ENCODE peak calls at places on chromosome 11, in five cellular contexts. Q, Y, G, W and D are unnamed samples.

GRCh38 chr11:14644396-14645246 is 1.0 kb downstream of the PDE3B start:
- DNase-seq in Q (peak), Y (peak), G (no peak), W (peak), D (peak)

GRCh38 chr11:1228183-1228821 is 5.4 kb downstream of the MUC5B start:
- DNase-seq in Q (peak), Y (peak), G (no peak), W (no peak), D (no peak)

GRCh38 chr11:13110929-13111812 is 102.1 kb downstream of the RASSF10 start:
- DNase-seq in Q (peak), Y (peak), G (no peak), W (no peak), D (no peak)

GRCh38 chr11:121613724-121614123 is 161.0 kb upstream of the SORL1-AS1 start:
- DNase-seq in Q (no peak), Y (no peak), G (no peak), W (no peak), D (no peak)

GRCh38 chr11:107651672-107652071 is 60.2 kb downstream of the SLN start:
- DNase-seq in Q (no peak), Y (no peak), G (no peak), W (no peak), D (peak)

GRCh38 chr11:27427183-27427980 is 45.2 kb downstream of the LGR4 start:
- DNase-seq in Q (no peak), Y (no peak), G (no peak), W (no peak), D (no peak)

GRCh38 chr11:1372660-1373059 is 17.1 kb upstream of the BRSK2 start:
- DNase-seq in Q (no peak), Y (no peak), G (no peak), W (peak), D (no peak)

GRCh38 chr11:68312117-68312779 is at the start of gene LRP5:
- DNase-seq in Q (peak), Y (peak), G (no peak), W (no peak), D (no peak)

GRCh38 chr11:11472096-11472495 is 119.0 kb upstream of the CSNK2A3 start:
- DNase-seq in Q (no peak), Y (no peak), G (no peak), W (no peak), D (no peak)

GRCh38 chr11:117950320-117950719 is 21.1 kb upstream of the TMPRSS13 start:
- DNase-seq in Q (no peak), Y (peak), G (no peak), W (no peak), D (no peak)

GRCh38 chr11:46382644-46383403 is 1.4 kb downstream of the MDK start:
- DNase-seq in Q (peak), Y (peak), G (no peak), W (peak), D (no peak)

GRCh38 chr11:24234822-24235508 is 261.9 kb upstream of the LUZP2 start:
- DNase-seq in Q (no peak), Y (no peak), G (no peak), W (no peak), D (no peak)

GRCh38 chr11:74685905-74686304 is 45.3 kb downstream of the CHRDL2 start:
- DNase-seq in Q (no peak), Y (no peak), G (no peak), W (no peak), D (no peak)

GRCh38 chr11:76194872-76195668 is 11.2 kb downstream of the WNT11 start:
- DNase-seq in Q (no peak), Y (no peak), G (no peak), W (no peak), D (no peak)

GRCh38 chr11:16604784-16605439 is 133.5 kb upstream of the C11orf58 start:
- DNase-seq in Q (peak), Y (peak), G (no peak), W (no peak), D (no peak)

GRCh38 chr11:7871056-7871455 is 60.0 kb downstream of the OR10A6 start:
- DNase-seq in Q (no peak), Y (no peak), G (no peak), W (no peak), D (no peak)

GRCh38 chr11:23570828-23571227 is 710.6 kb upstream of the CCDC179 start:
- DNase-seq in Q (no peak), Y (no peak), G (no peak), W (no peak), D (no peak)

GRCh38 chr11:125071831-125072209 is 8.7 kb downstream of the SLC37A2 start:
- DNase-seq in Q (peak), Y (no peak), G (no peak), W (no peak), D (no peak)

GRCh38 chr11:75324189-75324588 is 27.3 kb downstream of the ARRB1 start:
- DNase-seq in Q (no peak), Y (no peak), G (no peak), W (no peak), D (no peak)

DNA sequence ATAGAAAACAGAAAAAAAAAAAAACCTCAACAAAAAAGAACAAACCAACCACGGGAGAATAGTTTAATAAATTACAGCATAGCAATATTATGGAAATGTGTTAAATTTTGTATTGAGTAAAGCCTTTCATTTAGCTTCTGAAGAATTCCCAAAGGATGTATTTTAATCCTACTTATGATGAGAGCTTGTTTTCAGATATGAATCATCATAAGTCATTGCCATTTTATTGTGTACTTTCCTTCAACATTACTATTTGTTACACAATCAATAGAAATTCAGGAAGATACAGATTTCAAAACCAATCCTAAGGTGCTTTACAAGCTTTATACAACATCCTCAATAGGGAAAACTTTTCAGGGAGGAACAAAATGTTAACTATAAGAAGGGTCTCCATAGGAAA is 200.6 kb upstream of the CTSC start:
- DNase-seq in Q (no peak), Y (no peak), G (no peak), W (no peak), D (no peak)
- TF ChIP-seq ZBTB33 in Q (no peak), Y (no peak), G (no peak), W (no peak), D (no peak)

DNA sequence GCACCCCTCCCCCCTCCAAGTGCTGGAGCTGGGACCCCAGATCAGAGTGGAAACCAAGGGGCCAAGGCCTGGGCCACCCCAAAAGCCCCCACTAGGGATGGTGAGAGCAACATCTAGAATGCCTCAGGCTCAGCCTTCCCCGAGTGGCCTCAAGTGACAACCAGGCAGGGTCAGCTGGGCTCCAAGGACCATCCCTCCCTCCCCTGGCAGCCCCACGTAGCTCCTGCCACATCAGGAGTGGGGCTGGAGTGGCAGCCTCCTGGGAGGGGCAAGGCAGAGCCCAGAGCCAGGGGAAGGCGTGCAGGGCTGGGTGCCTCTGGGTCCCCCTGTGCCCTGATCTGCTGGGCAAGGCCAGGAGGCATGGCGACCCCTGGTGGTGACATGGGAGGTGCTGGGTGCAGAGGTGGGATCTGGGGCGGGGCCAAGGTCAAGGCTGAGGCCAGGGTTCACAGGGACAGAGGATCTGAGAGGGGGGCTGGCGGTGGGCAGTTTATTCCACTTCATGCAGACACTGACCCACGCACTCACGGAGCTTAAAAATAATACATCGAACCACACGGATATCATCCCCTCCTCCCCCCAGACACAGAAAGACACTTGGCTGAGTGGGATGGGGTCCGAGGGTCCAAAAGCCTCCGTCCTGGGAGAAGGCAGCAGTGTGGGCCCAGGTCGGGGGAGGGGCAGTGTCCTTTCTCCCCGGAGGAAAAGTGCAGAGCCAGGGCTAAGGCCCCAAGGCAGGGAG is 15.8 kb upstream of the EHD1 start:
- DNase-seq in Q (peak), Y (peak), G (no peak), W (peak), D (no peak)
- TF ChIP-seq MAX in Q (no peak), Y (no peak), G (no peak), W (peak), D (no peak)

GRCh38 chr11:65295571-65296338 is 18.9 kb upstream of the CDC42EP2 start:
- DNase-seq in Q (no peak), Y (no peak), G (no peak), W (no peak), D (no peak)

GRCh38 chr11:65298131-65298535 is 16.5 kb upstream of the CDC42EP2 start:
- DNase-seq in Q (no peak), Y (no peak), G (no peak), W (no peak), D (no peak)

GRCh38 chr11:65297026-65297667 is 17.5 kb upstream of the CDC42EP2 start:
- DNase-seq in Q (no peak), Y (no peak), G (no peak), W (no peak), D (no peak)

GRCh38 chr11:65300621-65301290 is 13.9 kb upstream of the CDC42EP2 start:
- DNase-seq in Q (no peak), Y (no peak), G (no peak), W (no peak), D (no peak)

GRCh38 chr11:65298655-65299179 is 15.9 kb upstream of the CDC42EP2 start:
- DNase-seq in Q (no peak), Y (no peak), G (no peak), W (no peak), D (no peak)
- TF ChIP-seq JUND in Q (no peak), Y (no peak), G (no peak), W (no peak), D (no peak)

DNA sequence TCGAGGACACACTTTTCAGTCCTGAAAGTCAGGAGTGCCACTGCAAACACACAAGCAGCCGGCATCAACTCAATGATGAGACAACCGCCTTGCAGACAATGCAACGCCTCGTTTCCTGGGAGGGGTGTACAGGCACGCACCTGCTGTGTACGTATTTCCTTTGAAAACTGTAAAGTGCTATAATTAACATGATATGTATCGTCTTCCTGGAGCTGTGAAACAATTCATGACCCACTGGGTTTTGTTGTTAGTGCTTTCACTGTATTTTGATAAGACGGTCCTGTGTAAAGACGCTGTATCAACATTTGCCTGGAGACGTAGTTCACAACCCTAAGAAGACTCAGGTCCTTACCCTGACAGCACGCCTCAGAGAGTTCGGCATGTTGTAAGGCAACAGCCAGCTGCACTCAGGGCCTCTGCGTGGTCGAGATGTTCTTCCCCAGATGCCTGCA is 105.7 kb upstream of the ANO1 start:
- DNase-seq in Q (no peak), Y (no peak), G (no peak), W (no peak), D (no peak)
- TF ChIP-seq ZBTB33 in Q (no peak), Y (no peak), G (no peak), W (no peak), D (no peak)

GRCh38 chr11:64401775-64402174 is 42.8 kb downstream of the RPS6KA4 start:
- DNase-seq in Q (no peak), Y (no peak), G (no peak), W (no peak), D (no peak)

GRCh38 chr11:64400096-64400495 is 41.1 kb downstream of the RPS6KA4 start:
- DNase-seq in Q (no peak), Y (peak), G (no peak), W (no peak), D (no peak)

GRCh38 chr11:64396079-64396591 is 37.2 kb downstream of the RPS6KA4 start:
- DNase-seq in Q (no peak), Y (no peak), G (no peak), W (no peak), D (no peak)

GRCh38 chr11:64395545-64396078 is 36.6 kb downstream of the RPS6KA4 start:
- DNase-seq in Q (no peak), Y (no peak), G (no peak), W (no peak), D (no peak)

DNA sequence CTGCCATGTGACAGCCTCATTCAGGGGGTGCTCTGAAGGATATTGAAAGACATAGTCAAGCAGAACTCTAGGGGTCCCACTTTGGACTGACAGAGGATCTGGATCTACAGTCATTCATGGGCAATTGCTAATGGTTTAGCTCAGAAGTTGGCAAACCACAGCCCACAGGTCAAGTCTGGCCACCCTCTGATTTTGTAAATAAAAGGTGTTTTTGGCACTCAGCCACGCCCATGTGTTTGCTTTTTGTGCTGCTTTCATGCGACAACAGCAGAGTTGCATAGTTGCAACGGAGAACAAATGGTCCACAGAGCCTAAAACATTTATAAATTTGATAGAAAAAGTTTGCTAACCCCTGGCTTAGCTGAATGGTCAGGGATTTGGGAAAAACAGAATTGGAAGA is 41.7 kb downstream of the RPS6KA4 start:
- DNase-seq in Q (no peak), Y (no peak), G (no peak), W (no peak), D (no peak)
- TF ChIP-seq MAX in Q (no peak), Y (no peak), G (no peak), W (no peak), D (no peak)

DNA sequence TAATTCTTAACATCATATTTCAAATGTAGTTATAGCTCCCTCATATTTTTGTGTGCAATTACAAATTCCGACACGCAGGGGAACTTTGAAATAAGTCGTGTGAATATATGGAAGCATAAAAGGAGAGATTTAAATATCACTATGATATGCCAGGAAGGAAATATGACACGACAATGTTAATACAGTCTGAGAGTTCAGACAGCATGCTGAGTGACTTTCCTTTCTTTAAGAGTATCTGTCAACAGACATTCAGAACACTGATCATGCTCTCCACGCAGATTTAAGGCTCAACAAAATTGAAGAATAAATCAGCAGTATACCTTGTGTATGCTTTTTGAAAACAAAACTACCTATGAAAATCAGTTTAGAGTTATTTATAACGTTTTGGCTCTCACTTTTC is 232.6 kb upstream of the CARD18 start:
- DNase-seq in Q (no peak), Y (no peak), G (no peak), W (no peak), D (no peak)
- TF ChIP-seq JUND in Q (no peak), Y (no peak), G (no peak), W (no peak), D (no peak)

DNA sequence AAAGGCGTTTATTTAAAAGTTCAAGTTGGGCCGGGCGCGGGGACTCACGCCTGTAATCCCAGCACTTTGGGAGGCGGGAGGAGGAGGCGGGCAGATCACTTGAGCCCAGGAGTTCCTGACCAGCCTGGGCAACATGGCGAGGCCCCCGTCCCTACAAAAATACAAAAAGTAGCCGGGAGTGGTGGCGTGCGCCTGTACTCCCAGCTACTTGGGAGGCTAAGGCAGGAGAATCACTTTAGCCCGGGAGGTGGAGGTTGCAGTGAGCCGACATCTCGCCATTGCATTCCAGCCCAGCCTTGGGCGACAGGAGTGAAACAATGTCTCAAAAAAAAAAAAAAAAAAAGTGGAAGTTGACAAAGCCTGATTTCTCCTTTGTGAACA is 757 bp downstream of the PTPMT1 start:
- DNase-seq in Q (no peak), Y (no peak), G (no peak), W (no peak), D (no peak)
- TF ChIP-seq ZBTB33 in Q (no peak), Y (no peak), G (no peak), W (no peak), D (no peak)

DNA sequence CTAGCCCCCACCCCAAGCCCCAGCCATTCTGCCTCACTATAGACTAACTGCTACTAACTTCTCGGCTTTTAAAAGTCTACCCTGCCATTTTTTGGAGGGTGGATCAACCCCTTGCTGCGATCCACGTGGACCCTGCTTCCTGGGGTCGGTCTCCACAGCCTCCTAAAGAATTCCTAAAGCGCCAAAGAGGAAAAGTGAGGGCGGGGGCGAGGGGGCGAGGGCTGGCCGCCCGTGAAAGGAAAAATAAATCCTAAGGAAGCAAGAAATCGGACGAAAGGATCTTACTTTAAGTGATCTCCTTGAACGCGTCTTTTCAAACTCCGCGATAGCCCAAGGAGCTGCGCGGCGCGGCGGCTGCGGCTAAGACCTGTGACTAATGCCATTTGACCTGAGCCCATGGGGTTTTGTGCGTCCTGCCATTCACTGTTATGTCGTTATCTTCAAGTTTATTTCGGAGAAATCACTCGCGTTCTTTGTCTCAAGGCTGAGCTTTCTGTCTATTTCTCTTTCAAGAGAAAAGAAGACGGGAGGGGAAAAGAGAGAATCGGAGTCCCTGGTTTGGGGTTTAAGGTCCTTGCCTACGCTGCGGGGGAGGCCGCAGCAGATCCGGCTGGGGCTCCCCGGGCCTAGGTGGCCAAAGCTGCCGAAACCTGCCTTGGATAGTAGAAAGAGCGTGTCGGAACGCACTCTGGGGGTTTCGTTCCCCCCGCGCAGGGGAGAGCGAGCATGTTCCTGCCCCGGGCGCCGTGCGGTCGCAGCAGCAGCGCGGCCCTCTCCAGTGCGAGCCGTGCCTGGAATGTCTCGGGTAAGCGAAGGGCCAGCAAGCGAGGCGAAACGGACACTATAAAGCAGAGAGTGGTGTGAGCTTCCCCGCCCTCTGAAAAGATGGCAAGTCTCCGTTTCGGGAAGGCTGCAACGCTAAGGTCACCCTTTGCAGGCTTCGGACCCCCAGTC is 2.8 kb upstream of the DBX1 start:
- DNase-seq in Q (peak), Y (no peak), G (no peak), W (no peak), D (no peak)
- TF ChIP-seq MAX in Q (no peak), Y (no peak), G (no peak), W (no peak), D (no peak)